ENCODE peak calls at places on chromosomes 11 and 22, in four cellular contexts. K, W, I and X are unnamed samples.

GRCh38 chr11:34791725-34792124 is 124.5 kb downstream of the APIP start:
- DNase-seq in K (no peak), W (no peak), I (no peak), X (no peak)

GRCh38 chr11:78651923-78652602 is 77.4 kb upstream of the NARS2 start:
- DNase-seq in K (no peak), W (no peak), I (no peak), X (no peak)

GRCh38 chr11:12749442-12749841 is 75.2 kb downstream of the TEAD1 start:
- DNase-seq in K (no peak), W (no peak), I (no peak), X (no peak)

GRCh38 chr22:30115705-30116104 is 35.4 kb downstream of the HORMAD2 start:
- DNase-seq in K (no peak), W (no peak), I (no peak), X (no peak)

GRCh38 chr22:41347066-41347859 is 34.5 kb upstream of the TEF start:
- DNase-seq in K (no peak), W (no peak), I (no peak), X (no peak)

GRCh38 chr11:8263109-8263768 is 439 bp downstream of the LMO1 start:
- DNase-seq in K (no peak), W (no peak), I (peak), X (no peak)

GRCh38 chr22:42613869-42614268 is 814 bp downstream of the POLDIP3 start:
- DNase-seq in K (no peak), W (no peak), I (no peak), X (no peak)

GRCh38 chr11:1269957-1270356 is 39.5 kb downstream of the TOLLIP start:
- DNase-seq in K (no peak), W (no peak), I (no peak), X (no peak)

GRCh38 chr11:60485987-60486386 is 6.6 kb upstream of the MS4A12 start:
- DNase-seq in K (no peak), W (peak), I (no peak), X (peak)

GRCh38 chr11:60910281-60910687 is 3.7 kb upstream of the TMEM109 start:
- DNase-seq in K (no peak), W (no peak), I (no peak), X (no peak)

GRCh38 chr11:29629281-29629680 is 387.5 kb downstream of the KCNA4 start:
- DNase-seq in K (no peak), W (no peak), I (no peak), X (no peak)

GRCh38 chr11:87031433-87032170 is 6.1 kb upstream of the TMEM135 start:
- DNase-seq in K (no peak), W (no peak), I (no peak), X (no peak)

GRCh38 chr11:35404397-35404775 is 15.0 kb downstream of the SLC1A2 start:
- DNase-seq in K (peak), W (no peak), I (no peak), X (no peak)

GRCh38 chr11:2881076-2881973 is 4.2 kb downstream of the CDKN1C start:
- DNase-seq in K (no peak), W (no peak), I (peak), X (no peak)

GRCh38 chr11:2376751-2377451 is at the start of gene CD81:
- DNase-seq in K (no peak), W (peak), I (peak), X (no peak)

GRCh38 chr11:83709434-83709833 is 423.3 kb upstream of the CCDC90B start:
- DNase-seq in K (no peak), W (no peak), I (no peak), X (no peak)

GRCh38 chr11:70503878-70504240 is 105.5 kb downstream of the CTTN start:
- DNase-seq in K (no peak), W (no peak), I (no peak), X (no peak)

GRCh38 chr11:71250512-71251158 is 1.7 kb downstream of the SHANK2 start:
- DNase-seq in K (no peak), W (no peak), I (no peak), X (no peak)

GRCh38 chr11:15501566-15501965 is 386.8 kb downstream of the INSC start:
- DNase-seq in K (no peak), W (no peak), I (no peak), X (no peak)

GRCh38 chr11:117749541-117749910 is 47.5 kb downstream of the DSCAML1 start:
- DNase-seq in K (no peak), W (no peak), I (no peak), X (no peak)

GRCh38 chr11:115505165-115505564 is 950 bp upstream of the CADM1 start:
- DNase-seq in K (no peak), W (no peak), I (peak), X (peak)

GRCh38 chr11:115502636-115503082 is 1.6 kb downstream of the CADM1 start:
- DNase-seq in K (no peak), W (no peak), I (peak), X (no peak)

GRCh38 chr11:115503886-115504278 is 333 bp downstream of the CADM1 start:
- DNase-seq in K (no peak), W (no peak), I (no peak), X (no peak)

GRCh38 chr11:115503083-115503885 is 931 bp downstream of the CADM1 start:
- DNase-seq in K (peak), W (peak), I (peak), X (peak)

DNA sequence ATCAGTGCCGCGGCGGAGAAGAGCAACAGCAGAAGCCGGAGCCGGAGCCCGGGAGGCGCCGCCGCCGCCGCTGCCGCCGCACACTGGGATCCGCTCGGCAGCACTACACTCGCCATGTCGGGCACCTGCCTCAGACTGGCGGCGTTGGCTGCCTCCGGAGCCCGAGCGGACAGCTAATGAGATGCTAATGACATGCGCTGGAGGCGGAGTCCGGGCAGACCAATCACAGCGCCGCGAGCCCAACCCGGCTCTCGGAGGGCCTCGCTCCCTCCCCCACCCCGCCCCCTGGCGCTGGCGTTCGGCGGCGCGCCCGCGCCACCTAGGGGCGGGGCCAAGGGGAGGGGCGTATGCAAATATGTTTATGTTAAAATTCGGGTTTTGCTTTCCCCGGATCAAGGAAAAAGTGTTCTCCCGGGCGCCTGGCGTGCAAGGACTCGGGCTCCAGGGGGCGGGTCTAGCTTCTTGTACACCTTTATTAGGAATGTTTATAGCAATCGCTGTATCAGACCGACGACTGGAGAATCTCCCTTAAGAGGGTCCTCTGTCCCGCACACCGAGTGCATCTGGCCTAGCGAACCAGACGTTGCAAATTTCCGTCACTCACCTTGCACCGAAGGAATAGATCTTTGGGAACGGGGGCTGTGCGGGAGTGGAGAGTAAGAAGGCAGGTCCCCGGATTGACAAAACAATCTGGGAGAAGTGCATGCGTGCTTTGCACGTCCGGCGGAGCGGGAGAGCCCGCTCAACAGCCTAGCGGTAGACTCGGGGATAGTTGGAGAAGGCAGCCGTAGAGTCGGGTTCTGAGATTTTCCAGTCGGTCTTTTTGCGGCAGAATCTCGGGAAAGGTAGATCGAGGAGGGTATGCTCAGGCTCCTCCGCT is at the start of gene CADM1:
- DNase-seq in K (peak), W (peak), I (peak), X (peak)
- TF ChIP-seq POLR2A in K (peak), W (peak), I (peak), X (peak)

DNA sequence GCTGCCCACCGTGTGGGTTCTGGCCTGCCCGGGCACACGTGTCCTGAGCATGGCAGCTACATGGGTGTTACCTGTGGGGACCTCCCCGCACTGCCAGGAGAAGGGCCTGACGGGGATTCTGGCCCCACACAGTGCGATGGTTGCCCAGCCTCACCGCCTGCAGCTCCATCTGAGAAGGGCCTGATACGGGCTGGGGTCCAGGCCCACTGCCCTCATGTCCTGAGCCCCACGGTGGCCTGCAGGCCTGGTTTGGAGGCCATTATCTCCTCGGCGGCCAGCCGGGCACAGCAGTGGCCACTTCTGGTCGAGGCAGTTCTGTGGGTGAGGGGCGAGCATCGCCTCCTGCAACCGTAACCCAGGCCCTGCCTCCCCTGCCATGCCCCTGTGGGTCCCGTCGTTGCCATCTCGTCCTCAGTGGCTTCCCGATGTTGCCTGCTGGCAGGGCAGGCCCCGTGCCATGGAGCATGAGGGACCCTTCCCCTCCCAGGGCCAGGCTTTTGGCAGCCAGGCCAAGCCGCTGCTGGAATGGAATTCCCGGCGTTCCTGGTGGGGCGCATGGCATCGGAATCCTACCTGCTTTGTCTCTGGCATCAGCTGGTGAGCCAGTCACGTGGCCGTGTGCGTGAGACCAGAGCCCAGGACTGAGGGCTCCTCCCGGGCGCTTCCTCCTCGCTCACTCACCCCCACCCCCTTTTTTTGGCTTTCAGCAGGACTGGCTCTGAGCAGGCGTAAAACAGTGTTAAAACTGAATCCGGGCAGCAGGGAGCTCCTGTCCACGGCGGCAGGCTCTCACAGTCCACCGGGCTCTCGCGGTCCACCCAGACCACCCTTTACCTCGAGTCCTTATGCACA is 71.9 kb upstream of the PPARA start:
- DNase-seq in K (peak), W (no peak), I (no peak), X (peak)
- TF ChIP-seq POLR2A in K (no peak), W (no peak), I (peak), X (peak)

GRCh38 chr22:48448821-48449220 is 1378.9 kb downstream of the BRD1 start:
- DNase-seq in K (no peak), W (no peak), I (no peak), X (no peak)

GRCh38 chr22:48444320-48445112 is 1383.2 kb downstream of the BRD1 start:
- DNase-seq in K (no peak), W (no peak), I (no peak), X (no peak)

GRCh38 chr22:48442663-48443062 is 1385.0 kb downstream of the BRD1 start:
- DNase-seq in K (no peak), W (no peak), I (no peak), X (no peak)

GRCh38 chr22:48443680-48444079 is 1384.0 kb downstream of the BRD1 start:
- DNase-seq in K (no peak), W (no peak), I (no peak), X (no peak)

DNA sequence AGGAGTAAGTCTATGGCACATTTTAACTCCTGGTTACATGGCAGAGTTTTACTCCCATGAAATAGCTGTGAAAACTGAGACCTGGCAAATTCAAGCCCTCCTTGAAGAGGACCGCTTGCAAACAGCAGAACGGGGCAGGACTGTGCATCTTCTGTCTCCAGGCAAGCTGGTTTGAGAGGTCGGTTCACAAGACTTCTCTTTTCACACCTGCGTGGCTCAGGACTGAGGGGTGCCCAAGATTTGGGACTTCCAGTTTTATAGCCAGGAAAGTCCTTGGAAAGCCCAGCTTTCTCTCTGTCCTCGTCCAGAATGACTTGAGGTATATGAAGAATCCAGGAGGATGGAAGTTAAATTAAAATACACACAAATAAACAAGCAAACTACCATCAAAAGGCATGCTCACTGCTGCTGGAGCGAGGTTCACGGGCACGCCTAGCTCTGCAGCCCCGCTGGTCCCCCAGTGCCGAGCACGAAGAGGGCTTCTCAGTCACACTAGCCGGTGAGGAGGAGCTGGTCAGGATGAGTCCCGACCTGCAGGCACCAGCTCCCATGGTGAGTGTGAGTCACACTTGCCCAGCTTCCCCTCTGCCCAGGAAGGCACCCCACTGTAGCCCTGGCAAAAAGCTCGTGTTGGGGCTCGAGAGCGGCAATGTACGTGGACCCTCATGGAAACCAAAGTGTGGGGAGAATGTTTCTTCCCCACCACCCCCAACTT is 1382.4 kb downstream of the BRD1 start:
- DNase-seq in K (no peak), W (no peak), I (no peak), X (no peak)
- TF ChIP-seq POLR2A in K (no peak), W (no peak), I (no peak), X (no peak)

DNA sequence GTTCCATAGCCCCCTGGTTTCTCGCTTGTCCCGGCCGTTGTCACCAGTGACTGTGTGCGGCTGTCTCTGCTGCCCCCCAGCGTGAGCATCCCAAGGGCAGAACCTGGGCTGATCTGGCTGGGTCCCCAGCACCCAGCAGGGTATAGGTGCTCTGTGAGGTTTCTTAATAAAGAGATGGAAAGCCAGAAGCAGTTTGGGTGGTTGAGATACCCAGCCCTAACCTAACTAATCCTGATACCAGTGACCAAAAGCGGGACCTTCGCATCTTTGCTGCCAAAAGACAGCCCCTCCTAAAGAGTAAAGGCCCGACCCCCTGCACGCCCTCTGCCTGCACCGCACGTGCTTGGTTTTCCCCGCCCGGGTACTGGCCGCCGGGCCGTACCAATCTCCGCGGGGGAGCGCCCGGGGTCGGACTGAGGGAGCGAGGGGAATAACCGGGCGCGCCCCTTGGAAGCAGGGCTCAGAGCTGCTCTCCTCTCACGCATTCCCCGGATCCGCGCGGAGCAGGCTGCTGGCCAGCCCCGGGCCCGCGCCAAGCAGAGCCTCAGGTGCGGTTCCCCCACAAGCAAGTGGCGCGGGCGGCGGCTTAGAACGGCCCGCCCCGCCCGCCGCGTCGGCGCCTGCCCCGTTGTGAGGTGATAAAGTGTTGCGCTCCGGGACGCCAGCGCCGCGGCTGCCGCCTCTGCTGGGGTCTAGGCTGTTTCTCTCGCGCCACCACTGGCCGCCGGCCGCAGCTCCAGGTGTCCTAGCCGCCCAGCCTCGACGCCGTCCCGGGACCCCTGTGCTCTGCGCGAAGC is at the start of gene DGAT2:
- DNase-seq in K (peak), W (peak), I (peak), X (peak)
- TF ChIP-seq POLR2A in K (no peak), W (no peak), I (no peak), X (peak)